ENCODE peak calls at places on chromosome 2, in six cellular contexts. H is heart left ventricle, I is tibial nerve, T is LoVo, G is fibroblast of gingiva, S is T-helper 9 cell. E is an unnamed sample.

GRCh38 chr2:25419678-25420242 is 78.0 kb upstream of the DNMT3A start:
- DNase-seq in H (no peak), I (no peak), T (no peak), G (no peak), S (no peak), E (no peak)

GRCh38 chr2:160270571-160271113 is 70.6 kb upstream of the ITGB6 start:
- DNase-seq in H (no peak), I (peak; percentile 40), T (peak; percentile 20), G (no peak), S (no peak), E (peak; percentile 69)

GRCh38 chr2:15940661-15941482 is 522 bp downstream of the MYCN start:
- DNase-seq in H (no peak), I (no peak), T (no peak), G (no peak), S (no peak), E (no peak)

GRCh38 chr2:8525582-8526402 is 156.1 kb upstream of the ID2 start:
- DNase-seq in H (peak; percentile 85), I (peak; percentile 61), T (peak; percentile 55), G (no peak), S (no peak), E (no peak)

GRCh38 chr2:21966139-21966538 is 842.4 kb downstream of the TDRD15 start:
- DNase-seq in H (no peak), I (no peak), T (no peak), G (no peak), S (no peak), E (no peak)

GRCh38 chr2:132670961-132671781 is 1.2 kb upstream of the LYPD1 start:
- DNase-seq in H (no peak), I (no peak), T (peak; percentile 7), G (peak; percentile 2), S (no peak), E (peak; percentile 76)

GRCh38 chr2:37156857-37157714 is at the start of gene EIF2AK2:
- DNase-seq in H (peak; percentile 86), I (peak; percentile 70), T (peak; percentile 87), G (peak; percentile 87), S (peak; percentile 82), E (peak; percentile 86)

GRCh38 chr2:101238930-101239759 is 13.5 kb upstream of the CNOT11 start:
- DNase-seq in H (no peak), I (no peak), T (peak; percentile 87), G (no peak), S (no peak), E (no peak)